ENCODE peak calls at places on chromosomes 3 and 15, in five cellular contexts. N, D, W, E and Y are unnamed samples.

GRCh38 chr3:24494616-24495333 is at the start of gene THRB:
- DNase-seq in W (no peak), D (peak; percentile 70), E (no peak), N (peak; percentile 74), Y (peak; percentile 33)

GRCh38 chr3:42035816-42036482 is 55.2 kb upstream of the TRAK1 start:
- DNase-seq in N (no peak), W (no peak), D (no peak), E (no peak), Y (no peak)

GRCh38 chr3:18379647-18380046 is 45.5 kb downstream of the SATB1 start:
- DNase-seq in E (no peak), W (no peak), N (no peak), D (no peak), Y (no peak)

GRCh38 chr15:92051726-92052125 is 198.2 kb downstream of the SLCO3A1 start:
- DNase-seq in D (no peak), W (no peak), E (no peak), N (no peak), Y (no peak)

GRCh38 chr3:12877040-12877439 is 35.7 kb upstream of the RPL32 start:
- DNase-seq in D (no peak), E (no peak), W (no peak), N (no peak), Y (no peak)

GRCh38 chr3:123696796-123697195 is 111.9 kb upstream of the HACD2 start:
- DNase-seq in N (no peak), E (no peak), W (no peak), D (no peak), Y (no peak)

GRCh38 chr3:112253301-112253971 is 40.6 kb downstream of the SLC9C1 start:
- DNase-seq in D (no peak), N (no peak), W (no peak), E (no peak), Y (no peak)

GRCh38 chr3:126493731-126494130 is 18.0 kb upstream of the ZXDC start:
- DNase-seq in N (no peak), D (no peak), W (no peak), E (no peak), Y (no peak)

GRCh38 chr3:99425930-99426329 is 212.5 kb upstream of the COL8A1 start:
- DNase-seq in N (no peak), E (no peak), W (no peak), D (no peak), Y (no peak)

GRCh38 chr15:59300618-59301139 is 72.0 kb downstream of the MYO1E start:
- DNase-seq in N (peak; percentile 48), D (peak; percentile 65), W (no peak), E (no peak), Y (peak; percentile 73)

GRCh38 chr3:157618075-157618760 is 115.0 kb upstream of the VEPH1 start:
- DNase-seq in E (peak; percentile 18), W (no peak), D (peak; percentile 56), N (no peak), Y (no peak)

GRCh38 chr3:188349276-188349962 is 195.5 kb downstream of the LPP start:
- DNase-seq in N (no peak), D (no peak), E (no peak), W (no peak), Y (no peak)

GRCh38 chr3:33787328-33788009 is 11.0 kb upstream of the PDCD6IP start:
- DNase-seq in E (peak; percentile 32), N (peak; percentile 61), W (no peak), D (peak; percentile 74), Y (peak; percentile 25)

GRCh38 chr3:101084404-101084803 is 91.2 kb upstream of the ABI3BP start:
- DNase-seq in D (no peak), E (no peak), W (no peak), N (no peak), Y (no peak)

GRCh38 chr3:117671707-117672318 is 962.2 kb downstream of the TUSC7 start:
- DNase-seq in E (no peak), N (no peak), D (no peak), W (no peak), Y (no peak)

GRCh38 chr15:98805434-98806274 is 157.3 kb downstream of the IGF1R start:
- DNase-seq in E (no peak), D (peak; percentile 61), N (no peak), W (no peak), Y (no peak)

GRCh38 chr15:74826372-74826819 is at the start of gene CPLX3:
- DNase-seq in N (peak; percentile 34), D (no peak), W (no peak), E (no peak), Y (no peak)

GRCh38 chr15:96331942-96332853 is 1.7 kb downstream of the NR2F2 start:
- DNase-seq in E (no peak), N (no peak), W (no peak), D (peak; percentile 79), Y (peak; percentile 67)

GRCh38 chr3:196060834-196061233 is 21.1 kb downstream of the TFRC start:
- DNase-seq in N (no peak), E (no peak), D (no peak), W (no peak), Y (no peak)

GRCh38 chr15:28984421-28985375 is 98.9 kb downstream of the APBA2 start:
- DNase-seq in E (peak; percentile 32), D (no peak), N (no peak), W (no peak), Y (no peak)

GRCh38 chr3:42678447-42678846 is 6.9 kb upstream of the KLHL40 start:
- DNase-seq in N (no peak), W (no peak), D (no peak), E (no peak), Y (no peak)

GRCh38 chr15:83436513-83437158 is 10.5 kb upstream of the SH3GL3 start:
- DNase-seq in W (no peak), E (no peak), N (no peak), D (peak; percentile 63), Y (no peak)

GRCh38 chr3:150005243-150006102 is 34.8 kb upstream of the PFN2 start:
- DNase-seq in D (no peak), W (no peak), N (no peak), E (no peak), Y (no peak)

GRCh38 chr3:67083277-67083676 is 85.2 kb downstream of the KBTBD8 start:
- DNase-seq in E (no peak), W (peak; percentile 4), D (no peak), N (no peak), Y (no peak)

GRCh38 chr3:129651316-129652202 is 45.1 kb upstream of the PLXND1 start:
- DNase-seq in W (no peak), E (peak; percentile 20), N (no peak), D (peak; percentile 90), Y (no peak)

GRCh38 chr3:166955549-166955948 is 424.5 kb downstream of the ZBBX start:
- DNase-seq in D (no peak), N (no peak), W (no peak), E (no peak), Y (no peak)